ENCODE peak calls at places on chromosomes 7 and 10, in nine cellular contexts. K is NCI-H2029; F is GM06990; E is stimulated activated CD8-positive, alpha-beta memory T cell treated with anti-CD3 and anti-CD28 coated beads, Interleukin-7, amount 100 ng/mL, for 1 hour; A is amniotic epithelial cell; D is KBM-7; T is activated CD4-positive, alpha-beta T cell treated with anti-CD3 and anti-CD28 coated beads, Interleukin-2, amount 10 ng/mL, durations not matched to agents 7 days and 5 days; M is fibroblast of gingiva; X is stromal cell of bone marrow. N is an unnamed sample.

GRCh38 chr10:44068716-44069482 is 316.0 kb downstream of the CXCL12 start:
- DNase-seq in K (no peak), F (no peak), E (no peak), A (peak), D (no peak), T (no peak), M (peak), X (no peak), N (no peak)

GRCh38 chr7:16193631-16194030 is 227.7 kb downstream of the CRPPA start:
- DNase-seq in K (no peak), F (no peak), E (no peak), A (no peak), D (no peak), T (no peak), M (no peak), X (no peak), N (no peak)

GRCh38 chr10:15715619-15716227 is 4.0 kb downstream of the ITGA8 start:
- DNase-seq in K (no peak), F (no peak), E (no peak), A (no peak), D (peak), T (no peak), M (peak), X (no peak), N (peak)

GRCh38 chr10:112839928-112840654 is 110.0 kb upstream of the TCF7L2 start:
- DNase-seq in K (no peak), F (no peak), E (no peak), A (no peak), D (no peak), T (no peak), M (no peak), X (no peak), N (no peak)

GRCh38 chr10:15540729-15541128 is 169.6 kb upstream of the FAM171A1 start:
- DNase-seq in K (no peak), F (no peak), E (no peak), A (no peak), D (peak), T (no peak), M (no peak), X (no peak), N (no peak)

GRCh38 chr10:104351919-104352318 is 1.7 kb upstream of the CFAP58 start:
- DNase-seq in K (no peak), F (no peak), E (no peak), A (no peak), D (no peak), T (no peak), M (no peak), X (no peak), N (no peak)

GRCh38 chr10:20170661-20171060 is 354.4 kb downstream of the PLXDC2 start:
- DNase-seq in K (no peak), F (no peak), E (no peak), A (no peak), D (no peak), T (no peak), M (no peak), X (no peak), N (no peak)

GRCh38 chr10:69498711-69499471 is 47.6 kb downstream of the TSPAN15 start:
- DNase-seq in K (no peak), F (no peak), E (no peak), A (no peak), D (no peak), T (no peak), M (no peak), X (peak), N (no peak)

GRCh38 chr7:1276626-1277175 is 44.0 kb downstream of the UNCX start:
- DNase-seq in K (no peak), F (no peak), E (no peak), A (no peak), D (no peak), T (no peak), M (no peak), X (no peak), N (no peak)

GRCh38 chr7:120991570-120991969 is 3.1 kb downstream of the CPED1 start:
- DNase-seq in K (no peak), F (no peak), E (no peak), A (peak), D (no peak), T (no peak), M (peak), X (peak), N (no peak)

GRCh38 chr7:140358771-140359095 is 39.6 kb downstream of the SLC37A3 start:
- DNase-seq in K (peak), F (no peak), E (no peak), A (no peak), D (no peak), T (peak), M (no peak), X (no peak), N (no peak)

N was measured in NCI-H82.